ENCODE peak calls at places on chromosomes 16 and 17, in ten cellular contexts. F is uterus, W is spleen, S is heart left ventricle, T is heart right ventricle, I is left ventricle myocardium inferior, M is colonic mucosa, N is fibroblast of lung, Y is lung, G is psoas muscle. X is an unnamed sample.

GRCh38 chr17:38554430-38555350 is 51.1 kb downstream of the SRCIN1 start:
- DNase-seq in F (no peak), W (no peak), S (no peak), T (no peak), I (no peak), M (no peak), N (peak; percentile 14), Y (no peak), G (no peak), X (no peak)

GRCh38 chr17:16001498-16001897 is 1.9 kb downstream of the TTC19 start:
- DNase-seq in F (no peak), W (no peak), S (no peak), T (no peak), I (no peak), M (no peak), N (no peak), Y (no peak), G (no peak), X (no peak)

GRCh38 chr16:56327929-56328258 is 97.5 kb downstream of the AMFR start:
- DNase-seq in F (no peak), W (no peak), S (no peak), T (no peak), I (no peak), M (no peak), N (no peak), Y (no peak), G (no peak), X (no peak)

GRCh38 chr17:32878211-32878610 is 1.3 kb upstream of the MYO1D start:
- DNase-seq in F (peak; percentile 24), W (no peak), S (peak; percentile 57), T (peak; percentile 15), I (no peak), M (no peak), N (peak; percentile 39), Y (peak; percentile 83), G (peak; percentile 74), X (no peak)

GRCh38 chr16:1550061-1550460 is 16.6 kb downstream of the TMEM204 start:
- DNase-seq in F (no peak), W (no peak), S (peak; percentile 58), T (no peak), I (no peak), M (no peak), N (no peak), Y (no peak), G (no peak), X (no peak)

GRCh38 chr16:82281544-82281943 is 111.5 kb upstream of the MPHOSPH6 start:
- DNase-seq in F (no peak), W (no peak), S (no peak), T (no peak), I (no peak), M (no peak), N (no peak), Y (no peak), G (no peak), X (no peak)

GRCh38 chr16:81699596-81699995 is 79.5 kb upstream of the PLCG2 start:
- DNase-seq in F (no peak), W (no peak), S (peak; percentile 10), T (no peak), I (no peak), M (no peak), N (no peak), Y (no peak), G (peak; percentile 28), X (no peak)

GRCh38 chr16:69276143-69277115 is 34.7 kb upstream of the VPS4A start:
- DNase-seq in F (peak; percentile 85), W (no peak), S (peak; percentile 72), T (peak; percentile 19), I (peak; percentile 58), M (no peak), N (peak; percentile 99), Y (peak; percentile 32), G (peak; percentile 80), X (no peak)

GRCh38 chr16:68404736-68405345 is 43.5 kb downstream of the SMPD3 start:
- DNase-seq in F (no peak), W (peak; percentile 15), S (no peak), T (no peak), I (no peak), M (no peak), N (no peak), Y (no peak), G (no peak), X (no peak)

GRCh38 chr17:28968914-28969295 is 17.6 kb upstream of the PHF12 start:
- DNase-seq in F (no peak), W (peak; percentile 16), S (no peak), T (no peak), I (no peak), M (no peak), N (no peak), Y (no peak), G (peak; percentile 6), X (no peak)

DNA sequence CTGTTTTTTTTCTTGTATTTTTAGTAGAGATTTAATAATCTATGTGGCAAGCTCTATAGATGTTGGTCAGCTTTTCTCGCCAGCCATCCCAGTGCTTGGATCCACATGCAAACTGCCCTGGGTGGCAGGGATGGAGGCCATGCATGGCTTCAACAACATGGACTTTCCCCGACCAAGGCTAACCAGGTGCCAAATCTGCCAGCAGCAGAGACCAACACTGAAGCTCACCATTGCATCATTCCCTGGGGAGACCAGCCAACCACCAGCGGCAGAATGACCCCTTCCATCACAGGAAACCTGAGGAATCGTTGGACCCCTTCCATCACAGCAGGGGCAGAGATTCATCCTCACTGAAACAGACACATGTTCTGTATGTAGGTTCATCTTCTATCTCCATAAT is 27.7 kb upstream of the ERCC4 start:
- DNase-seq in F (no peak), W (no peak), S (no peak), T (no peak), I (no peak), M (no peak), N (no peak), Y (no peak), G (no peak), X (no peak)
- TF ChIP-seq CTCF in F (no peak), W (no peak), S (no peak), T (no peak), I (no peak), M (no peak), N (no peak), Y (no peak), G (no peak), X (no peak)

DNA sequence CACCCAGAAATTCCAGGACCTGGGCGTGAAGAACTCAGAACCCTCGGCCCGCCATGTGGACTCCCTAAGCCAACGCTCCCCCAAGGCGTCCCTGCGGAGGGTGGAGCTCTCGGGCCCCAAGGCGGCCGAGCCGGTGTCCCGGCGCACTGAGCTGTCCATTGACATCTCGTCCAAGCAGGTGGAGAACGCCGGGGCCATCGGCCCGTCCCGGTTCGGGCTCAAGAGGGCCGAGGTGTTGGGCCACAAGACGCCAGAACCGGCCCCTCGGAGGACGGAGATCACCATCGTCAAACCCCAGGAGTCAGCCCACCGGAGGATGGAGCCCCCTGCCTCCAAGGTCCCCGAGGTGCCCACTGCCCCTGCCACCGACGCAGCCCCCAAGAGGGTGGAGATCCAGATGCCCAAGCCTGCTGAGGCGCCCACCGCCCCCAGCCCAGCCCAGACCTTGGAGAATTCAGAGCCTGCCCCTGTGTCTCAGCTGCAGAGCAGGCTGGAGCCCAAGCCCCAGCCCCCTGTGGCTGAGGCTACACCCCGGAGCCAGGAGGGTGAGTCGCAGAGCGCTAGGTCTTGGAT is 261.5 kb downstream of the SEC14L1 start:
- DNase-seq in F (no peak), W (no peak), S (no peak), T (no peak), I (no peak), M (no peak), N (no peak), Y (no peak), G (no peak), X (no peak)
- H3K4me1 ChIP-seq in F (peaks cover 48% of the 10 kb centered on the region), W (peaks cover 100% of the 10 kb centered on the region), S (peaks cover 75% of the 10 kb centered on the region), T (peaks cover 77% of the 10 kb centered on the region), I (peaks cover 84% of the 10 kb centered on the region), M (peaks cover 4% of the 10 kb centered on the region), N (peaks cover 21% of the 10 kb centered on the region), Y (peaks cover 2% of the 10 kb centered on the region), G (peaks cover 29% of the 10 kb centered on the region), X (peaks cover 30% of the 10 kb centered on the region)

GRCh38 chr17:65561394-65562205 is at the start of gene AXIN2:
- DNase-seq in F (peak; percentile 92), W (peak; percentile 93), S (peak; percentile 93), T (peak; percentile 91), I (peak; percentile 93), M (peak; percentile 91), N (peak; percentile 90), Y (peak; percentile 90), G (peak; percentile 95), X (peak; percentile 92)
- TF ChIP-seq CTCF in F (peak; percentile 31), W (no peak), S (no peak), T (no peak), I (peak; percentile 46), M (no peak), N (no peak), Y (no peak), G (no peak), X (peak; percentile 20)

GRCh38 chr17:82231312-82231561 is 2.4 kb downstream of the SLC16A3 start:
- DNase-seq in F (no peak), W (no peak), S (no peak), T (no peak), I (no peak), M (no peak), N (no peak), Y (no peak), G (no peak), X (no peak)

GRCh38 chr17:82234211-82235055 is 5.6 kb downstream of the SLC16A3 start:
- DNase-seq in F (no peak), W (peak; percentile 82), S (no peak), T (peak; percentile 18), I (no peak), M (no peak), N (no peak), Y (no peak), G (peak; percentile 67), X (no peak)

GRCh38 chr17:82232322-82232785 is 3.5 kb downstream of the SLC16A3 start:
- DNase-seq in F (peak; percentile 27), W (no peak), S (no peak), T (peak; percentile 43), I (no peak), M (no peak), N (no peak), Y (no peak), G (no peak), X (no peak)

GRCh38 chr17:82231562-82232321 is 2.9 kb downstream of the SLC16A3 start:
- DNase-seq in F (peak; percentile 82), W (peak; percentile 96), S (peak; percentile 88), T (peak; percentile 78), I (peak; percentile 86), M (peak; percentile 89), N (peak; percentile 76), Y (peak; percentile 88), G (peak; percentile 87), X (peak; percentile 84)

DNA sequence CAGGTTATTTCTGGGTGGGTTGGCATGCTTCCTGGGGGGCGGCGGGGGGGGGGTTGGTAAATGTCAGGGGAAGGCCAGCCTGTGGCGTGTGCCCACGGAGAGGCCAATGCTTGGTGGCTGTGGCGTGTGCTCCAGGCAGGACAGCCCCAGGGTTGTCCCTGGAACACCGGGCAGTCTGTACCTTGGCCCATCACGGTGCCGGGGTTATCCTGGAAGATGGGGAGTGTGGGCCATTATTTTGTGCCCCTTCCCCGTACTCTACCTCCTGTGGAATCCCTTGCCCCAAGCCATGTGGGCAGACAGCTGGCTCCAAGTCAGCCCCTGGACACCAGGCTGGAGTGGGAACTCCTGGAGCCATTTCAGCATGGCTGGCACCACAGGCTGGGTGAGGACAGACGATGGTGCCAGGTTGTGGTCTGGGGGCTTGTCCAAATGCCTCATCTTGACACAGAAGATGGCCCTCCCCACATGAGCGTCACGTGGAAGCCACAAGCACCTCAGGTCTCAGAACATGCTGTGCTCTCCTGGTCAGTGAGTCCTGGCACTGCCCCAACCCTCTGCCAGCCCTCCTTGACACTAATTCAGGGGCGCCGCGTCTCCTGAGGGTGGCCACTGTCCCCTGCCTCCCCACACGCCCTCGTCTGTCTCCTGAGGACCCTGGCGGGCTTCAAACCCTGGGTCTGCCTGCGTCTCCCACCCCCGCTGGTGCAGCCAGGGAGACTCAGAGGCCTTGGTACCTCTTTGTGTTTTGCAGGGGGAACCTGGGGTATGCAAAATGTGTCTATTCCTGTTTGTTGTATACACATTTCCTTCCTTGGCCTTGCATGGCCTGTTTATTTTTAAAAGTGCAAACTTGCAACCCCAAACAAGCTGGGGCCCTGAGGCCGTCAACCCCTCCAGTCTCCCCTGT is 4.3 kb downstream of the SLC16A3 start:
- DNase-seq in F (peak; percentile 23), W (peak; percentile 76), S (no peak), T (peak; percentile 17), I (peak; percentile 13), M (no peak), N (no peak), Y (no peak), G (peak; percentile 88), X (peak; percentile 43)
- H3K4me1 ChIP-seq in F (peaks cover 20% of the 10 kb centered on the region), W (peaks cover 97% of the 10 kb centered on the region), S (peaks cover 81% of the 10 kb centered on the region), T (peaks cover 84% of the 10 kb centered on the region), I (peaks cover 78% of the 10 kb centered on the region), M (peaks cover 26% of the 10 kb centered on the region), N (peaks cover 31% of the 10 kb centered on the region), Y (no peaks in the 10 kb centered on the region), G (peaks cover 71% of the 10 kb centered on the region), X (no peaks in the 10 kb centered on the region)

X was measured in Peyer's patch.